ENCODE peak calls at places on chromosomes 1 and 21, in five cellular contexts. One of them, this sample, is unnamed.

GRCh38 chr1:151132676-151133338 is 13.6 kb downstream of the SEMA6C start:
- DNase-seq in activated CD8-positive, alpha-beta memory T cell treated with anti-CD3 and anti-CD28 coated beads for 4 hours: no peak
- DNase-seq in GM12865: no peak
- DNase-seq in NCI-H2107: no peak
- DNase-seq in Kasumi-1: no peak
- DNase-seq in this sample: no peak

GRCh38 chr1:165257969-165258459 is 98.5 kb downstream of the LMX1A start:
- DNase-seq in activated CD8-positive, alpha-beta memory T cell treated with anti-CD3 and anti-CD28 coated beads for 4 hours: no peak
- DNase-seq in GM12865: peak; percentile 69
- DNase-seq in NCI-H2107: peak; percentile 85
- DNase-seq in Kasumi-1: peak; percentile 0
- DNase-seq in this sample: no peak

GRCh38 chr21:38839683-38840286 is 34.1 kb downstream of the ETS2 start:
- DNase-seq in activated CD8-positive, alpha-beta memory T cell treated with anti-CD3 and anti-CD28 coated beads for 4 hours: no peak
- DNase-seq in GM12865: no peak
- DNase-seq in NCI-H2107: no peak
- DNase-seq in Kasumi-1: no peak
- DNase-seq in this sample: peak; percentile 70

GRCh38 chr1:24142546-24143431 is at the start of gene IL22RA1:
- DNase-seq in activated CD8-positive, alpha-beta memory T cell treated with anti-CD3 and anti-CD28 coated beads for 4 hours: no peak
- DNase-seq in GM12865: no peak
- DNase-seq in NCI-H2107: no peak
- DNase-seq in Kasumi-1: no peak
- DNase-seq in this sample: no peak

GRCh38 chr1:160161965-160162705 is 10.7 kb downstream of the ATP1A4 start:
- DNase-seq in activated CD8-positive, alpha-beta memory T cell treated with anti-CD3 and anti-CD28 coated beads for 4 hours: no peak
- DNase-seq in GM12865: peak; percentile 53
- DNase-seq in NCI-H2107: no peak
- DNase-seq in Kasumi-1: peak; percentile 12
- DNase-seq in this sample: no peak

GRCh38 chr21:42630626-42631025 is 22.8 kb upstream of the PDE9A start:
- DNase-seq in activated CD8-positive, alpha-beta memory T cell treated with anti-CD3 and anti-CD28 coated beads for 4 hours: no peak
- DNase-seq in GM12865: no peak
- DNase-seq in NCI-H2107: no peak
- DNase-seq in Kasumi-1: no peak
- DNase-seq in this sample: no peak

GRCh38 chr1:234969011-234969441 is 159.6 kb downstream of the TOMM20 start:
- DNase-seq in activated CD8-positive, alpha-beta memory T cell treated with anti-CD3 and anti-CD28 coated beads for 4 hours: no peak
- DNase-seq in GM12865: no peak
- DNase-seq in NCI-H2107: no peak
- DNase-seq in Kasumi-1: no peak
- DNase-seq in this sample: no peak

GRCh38 chr21:34844924-34845238 is 176.1 kb downstream of the CLIC6 start:
- DNase-seq in activated CD8-positive, alpha-beta memory T cell treated with anti-CD3 and anti-CD28 coated beads for 4 hours: no peak
- DNase-seq in GM12865: no peak
- DNase-seq in NCI-H2107: no peak
- DNase-seq in Kasumi-1: no peak
- DNase-seq in this sample: no peak

GRCh38 chr1:78408830-78409229 is 81.9 kb upstream of the PTGFR start:
- DNase-seq in activated CD8-positive, alpha-beta memory T cell treated with anti-CD3 and anti-CD28 coated beads for 4 hours: no peak
- DNase-seq in GM12865: no peak
- DNase-seq in NCI-H2107: no peak
- DNase-seq in Kasumi-1: no peak
- DNase-seq in this sample: no peak

This sample was measured in osteocyte.